ENCODE peak calls at places on chromosomes 7 and 10, in seven cellular contexts. Z, T, C, J, F, R and D are unnamed samples.

GRCh38 chr7:84196007-84196551 is 1.5 kb upstream of the SEMA3A start:
- DNase-seq in C (no peak), F (no peak), R (no peak), Z (no peak), J (no peak), T (no peak), D (no peak)

GRCh38 chr7:38428040-38428439 is 154.6 kb upstream of the TARP start:
- DNase-seq in J (no peak), F (no peak), R (no peak), T (no peak), C (peak), Z (no peak), D (no peak)

GRCh38 chr10:78365711-78366110 is 332.0 kb downstream of the RPS24 start:
- DNase-seq in R (no peak), Z (no peak), F (no peak), C (no peak), T (no peak), J (no peak), D (no peak)

GRCh38 chr10:69696073-69696731 is 66.2 kb downstream of the FAM241B start:
- DNase-seq in C (no peak), J (no peak), F (no peak), Z (no peak), R (peak), T (peak), D (peak)

GRCh38 chr7:73652541-73652949 is 15.1 kb upstream of the VPS37D start:
- DNase-seq in F (no peak), J (no peak), R (no peak), Z (no peak), C (no peak), T (no peak), D (no peak)

GRCh38 chr7:44292418-44292817 is 33.0 kb downstream of the CAMK2B start:
- DNase-seq in R (no peak), Z (no peak), T (no peak), J (no peak), C (peak), F (no peak), D (no peak)

GRCh38 chr7:158702196-158702595 is 2.4 kb downstream of the NCAPG2 start:
- DNase-seq in R (no peak), Z (no peak), J (no peak), C (no peak), F (no peak), T (no peak), D (no peak)

GRCh38 chr10:30765611-30766010 is 136.1 kb upstream of the LYZL2 start:
- DNase-seq in R (no peak), T (no peak), F (no peak), Z (no peak), J (no peak), C (no peak), D (no peak)

GRCh38 chr10:91974960-91975359 is 51.4 kb downstream of the BTAF1 start:
- DNase-seq in R (peak), Z (no peak), T (no peak), J (no peak), C (no peak), F (no peak), D (no peak)

GRCh38 chr7:74283858-74284447 is 5.3 kb upstream of the CLIP2 start:
- DNase-seq in T (no peak), Z (no peak), C (no peak), F (no peak), J (no peak), R (no peak), D (no peak)

GRCh38 chr7:73749931-73750776 is 11.6 kb upstream of the ABHD11 start:
- DNase-seq in F (no peak), T (no peak), J (no peak), C (no peak), Z (no peak), R (no peak), D (no peak)

GRCh38 chr10:33376476-33376875 is 42.0 kb upstream of the NRP1 start:
- DNase-seq in T (no peak), C (no peak), J (no peak), R (no peak), F (no peak), Z (no peak), D (no peak)

GRCh38 chr7:158017226-158018060 is 570.2 kb downstream of the PTPRN2 start:
- DNase-seq in J (no peak), T (no peak), R (no peak), C (no peak), F (no peak), Z (no peak), D (no peak)

GRCh38 chr7:105673367-105674188 is 92.3 kb upstream of the EFCAB10 start:
- DNase-seq in Z (peak), J (no peak), R (peak), F (no peak), C (no peak), T (no peak), D (peak)

GRCh38 chr7:23204241-23204640 is 22.4 kb downstream of the NUP42 start:
- DNase-seq in R (no peak), Z (no peak), F (no peak), T (no peak), J (no peak), C (no peak), D (no peak)

GRCh38 chr7:151891182-151891581 is 14.3 kb upstream of the PRKAG2 start:
- DNase-seq in C (no peak), Z (no peak), F (no peak), R (no peak), J (no peak), T (no peak), D (no peak)

GRCh38 chr7:137652721-137653120 is 194.1 kb downstream of the DGKI start:
- DNase-seq in J (no peak), T (no peak), Z (no peak), R (peak), C (no peak), F (no peak), D (no peak)

GRCh38 chr10:50830066-50830465 is 55.4 kb downstream of the A1CF start:
- DNase-seq in C (no peak), J (no peak), Z (no peak), F (no peak), R (no peak), T (no peak), D (no peak)